ENCODE peak calls at places on chromosomes 6 and 20, in nine cellular contexts. P is nephron progenitor cell, F is coronary artery, N is uterus, L is heart right ventricle, I is fibroblast of pulmonary artery, K is WTC11, Y is adrenal gland, O is IMR-90. W is an unnamed sample.

GRCh38 chr20:52411611-52412010 is 220.0 kb upstream of the ZFP64 start:
- DNase-seq in L (no peak), Y (no peak), N (no peak), O (no peak), F (no peak), K (no peak), I (no peak), P (no peak), W (no peak)

GRCh38 chr6:135673671-135674309 is 176.2 kb upstream of the AHI1 start:
- DNase-seq in O (peak; percentile 79), L (no peak), K (no peak), I (peak; percentile 8), Y (no peak), P (no peak), N (no peak), F (no peak), W (no peak)

GRCh38 chr6:92647630-92648029 is 771.7 kb downstream of the EPHA7 start:
- DNase-seq in K (no peak), I (peak; percentile 0), P (no peak), L (no peak), Y (peak; percentile 53), F (no peak), N (no peak), O (no peak), W (peak; percentile 52)

GRCh38 chr6:71299541-71300470 is 11.2 kb downstream of the OGFRL1 start:
- DNase-seq in F (no peak), I (no peak), N (no peak), L (no peak), K (no peak), O (peak; percentile 8), Y (no peak), P (no peak), W (peak; percentile 93)

GRCh38 chr6:21984551-21984950 is 312.3 kb downstream of the PRL start:
- DNase-seq in Y (no peak), P (no peak), N (no peak), L (no peak), F (no peak), I (no peak), K (no peak), O (no peak), W (no peak)

GRCh38 chr6:142700676-142701185 is 244.2 kb downstream of the HIVEP2 start:
- DNase-seq in I (no peak), K (no peak), O (no peak), P (no peak), F (no peak), Y (no peak), N (no peak), L (no peak), W (no peak)

GRCh38 chr20:26208296-26209091 is 511.8 kb upstream of the ZNF337 start:
- DNase-seq in P (peak; percentile 70), F (no peak), Y (peak; percentile 10), O (no peak), N (no peak), K (peak; percentile 69), I (no peak), L (no peak), W (no peak)

GRCh38 chr6:158069800-158070195 is 88.1 kb downstream of the SYNJ2 start:
- DNase-seq in F (no peak), K (no peak), Y (no peak), N (no peak), O (peak; percentile 78), L (no peak), I (peak; percentile 85), P (no peak), W (peak; percentile 75)

GRCh38 chr6:2028457-2029038 is 216.9 kb downstream of the GMDS start:
- DNase-seq in N (no peak), Y (no peak), O (no peak), F (no peak), K (no peak), P (no peak), I (no peak), L (no peak), W (no peak)

GRCh38 chr20:63128956-63129355 is 87.0 kb downstream of the YTHDF1 start:
- DNase-seq in I (no peak), N (no peak), K (peak; percentile 5), O (no peak), Y (no peak), F (no peak), L (no peak), P (no peak), W (no peak)

GRCh38 chr6:99613398-99613704 is 6.7 kb downstream of the PRDM13 start:
- DNase-seq in Y (no peak), F (no peak), P (peak; percentile 79), O (peak; percentile 18), I (peak; percentile 35), N (no peak), K (peak; percentile 79), L (no peak), W (no peak)

GRCh38 chr6:42845327-42845694 is 34.1 kb upstream of the RPL7L1 start:
- DNase-seq in Y (no peak), P (no peak), F (no peak), O (no peak), L (no peak), N (no peak), I (no peak), K (no peak), W (no peak)

GRCh38 chr6:12753034-12753433 is 36.5 kb downstream of the PHACTR1 start:
- DNase-seq in L (no peak), N (no peak), O (no peak), I (no peak), F (no peak), P (no peak), Y (no peak), K (no peak), W (no peak)

GRCh38 chr6:109050447-109051102 is 44.1 kb downstream of the SESN1 start:
- DNase-seq in Y (no peak), O (no peak), P (no peak), F (no peak), N (no peak), K (no peak), I (no peak), L (no peak), W (no peak)

GRCh38 chr20:3565851-3566250 is 95.0 kb downstream of the ATRN start:
- DNase-seq in O (no peak), F (no peak), Y (no peak), L (no peak), N (no peak), P (no peak), K (no peak), I (no peak), W (no peak)

GRCh38 chr20:48236001-48236400 is 450.7 kb upstream of the SULF2 start:
- DNase-seq in O (no peak), N (no peak), P (no peak), K (no peak), F (no peak), I (no peak), Y (no peak), L (no peak), W (no peak)

GRCh38 chr20:20666359-20666758 is 46.1 kb downstream of the RALGAPA2 start:
- DNase-seq in Y (no peak), P (no peak), O (no peak), F (no peak), L (no peak), N (no peak), I (no peak), K (no peak), W (no peak)

GRCh38 chr20:20665933-20666332 is 46.5 kb downstream of the RALGAPA2 start:
- DNase-seq in Y (no peak), K (no peak), L (no peak), F (no peak), O (no peak), I (no peak), P (no peak), N (no peak), W (no peak)

GRCh38 chr20:20663841-20664240 is 48.6 kb downstream of the RALGAPA2 start:
- DNase-seq in N (no peak), P (no peak), Y (no peak), I (peak; percentile 6), L (no peak), O (no peak), K (no peak), F (no peak), W (peak; percentile 23)

GRCh38 chr20:20665200-20665599 is 47.2 kb downstream of the RALGAPA2 start:
- DNase-seq in I (no peak), K (no peak), L (no peak), O (no peak), P (no peak), Y (no peak), F (no peak), N (no peak), W (no peak)

DNA sequence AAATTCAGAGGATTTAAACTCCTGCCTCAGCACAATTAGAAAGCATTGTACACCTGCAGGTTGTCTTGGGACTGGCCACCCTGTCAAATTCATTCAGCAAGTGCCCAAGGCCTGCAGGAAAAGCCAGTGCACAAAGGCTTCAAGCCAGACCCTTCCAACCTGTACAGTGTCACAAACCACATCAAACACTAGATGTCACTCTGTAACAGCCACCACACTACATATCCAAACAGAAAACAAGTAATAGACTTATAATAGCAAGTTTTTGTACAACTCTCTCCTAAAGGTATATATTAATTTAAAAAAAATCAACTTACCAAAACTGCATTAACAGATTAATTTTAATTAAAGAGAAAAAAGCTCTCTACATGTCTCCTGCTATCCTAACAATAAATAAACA is 47.6 kb downstream of the RALGAPA2 start:
- DNase-seq in N (no peak), O (no peak), K (no peak), F (no peak), P (peak; percentile 5), L (peak; percentile 20), I (peak; percentile 49), Y (no peak), W (peak; percentile 49)
- TF ChIP-seq CTCF in N (peak; percentile 22), O (peak; percentile 26), K (no peak), F (no peak), P (peak; percentile 43), L (peak; percentile 69), I (peak; percentile 41), Y (peak; percentile 39), W (peak; percentile 42)

GRCh38 chr6:128519931-128520435 is 416 bp downstream of the PTPRK start:
- DNase-seq in Y (peak; percentile 60), P (no peak), F (peak; percentile 88), K (no peak), L (peak; percentile 61), I (peak; percentile 70), N (peak; percentile 62), O (no peak), W (peak; percentile 32)
- TF ChIP-seq CTCF in Y (no peak), P (no peak), F (no peak), K (no peak), L (no peak), I (no peak), N (no peak), O (no peak), W (no peak)

GRCh38 chr6:15952231-15953151 is 176.4 kb upstream of the MYLIP start:
- DNase-seq in O (no peak), P (no peak), K (no peak), I (no peak), Y (no peak), L (no peak), F (no peak), N (no peak), W (no peak)
- TF ChIP-seq CTCF in O (no peak), P (no peak), K (no peak), I (no peak), Y (no peak), L (no peak), F (no peak), N (no peak), W (no peak)

DNA sequence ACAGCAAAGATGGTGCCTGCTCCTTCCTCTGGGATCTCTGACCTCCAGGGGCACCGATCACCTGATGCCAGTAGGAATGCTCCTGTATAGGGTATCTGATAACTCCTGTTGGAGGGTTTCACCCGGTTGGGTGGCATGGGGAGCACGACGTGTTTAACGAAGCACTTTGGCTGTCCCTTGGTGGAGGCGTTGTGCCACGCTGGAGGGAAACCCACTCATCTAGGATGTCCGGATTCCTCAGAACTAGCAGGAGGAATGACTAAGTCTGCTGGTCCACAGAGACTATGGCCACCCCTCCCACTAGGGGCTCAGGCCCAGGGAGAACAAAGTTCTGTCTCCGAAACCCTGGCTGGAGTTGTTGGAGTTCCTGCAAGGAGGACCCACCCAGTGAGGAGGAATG is 1624.4 kb downstream of the GRIK2 start:
- DNase-seq in K (no peak), I (no peak), L (no peak), O (no peak), F (no peak), Y (no peak), N (no peak), P (no peak), W (no peak)
- TF ChIP-seq CTCF in K (no peak), I (no peak), L (no peak), O (no peak), F (no peak), Y (no peak), N (no peak), P (no peak), W (no peak)